ENCODE peak calls at places on chromosomes 3 and 15, in ten cellular contexts. N is bronchial epithelial cell, I is endothelial cell of umbilical vein, X is upper lobe of right lung, R is lower leg skin, J is endodermal cell, S is cardiac muscle cell, G is A673, L is A549, V is fibroblast of lung. E is an unnamed sample.

GRCh38 chr15:76756371-76756770 is 148.8 kb downstream of the SCAPER start:
- DNase-seq in V (peak), L (no peak), N (no peak), R (no peak), G (no peak), J (no peak), I (no peak), X (no peak), S (no peak), E (no peak)

GRCh38 chr3:63349583-63350177 is 71.6 kb downstream of the SYNPR start:
- DNase-seq in J (peak), L (peak), X (no peak), I (peak), S (peak), R (peak), N (peak), G (peak), V (peak), E (no peak)

GRCh38 chr15:28096720-28097431 is 2.2 kb downstream of the OCA2 start:
- DNase-seq in I (no peak), R (no peak), S (peak), G (peak), J (peak), L (no peak), V (peak), X (no peak), N (no peak), E (no peak)

GRCh38 chr3:61452536-61452991 is 108.8 kb upstream of the PTPRG start:
- DNase-seq in V (peak), G (no peak), R (no peak), X (no peak), I (no peak), N (peak), L (no peak), S (no peak), J (no peak), E (no peak)

GRCh38 chr15:48090666-48091065 is 30.1 kb upstream of the SLC24A5 start:
- DNase-seq in J (no peak), V (no peak), X (no peak), L (no peak), I (no peak), N (no peak), S (no peak), G (no peak), R (no peak), E (no peak)

GRCh38 chr3:48765376-48765775 is 48.4 kb upstream of the IP6K2 start:
- DNase-seq in L (peak), S (no peak), J (no peak), I (no peak), X (no peak), N (peak), R (no peak), G (no peak), V (peak), E (no peak)

GRCh38 chr3:135982404-135982761 is 16.9 kb downstream of the PPP2R3A start:
- DNase-seq in V (peak), I (no peak), S (no peak), N (peak), X (no peak), L (no peak), G (no peak), J (no peak), R (no peak), E (no peak)

GRCh38 chr3:5192568-5193319 is 5.2 kb downstream of the EDEM1 start:
- DNase-seq in S (no peak), L (no peak), N (peak), I (no peak), G (no peak), R (no peak), J (no peak), V (no peak), X (no peak), E (no peak)

GRCh38 chr3:172100482-172100881 is 61.1 kb downstream of the FNDC3B start:
- DNase-seq in R (no peak), N (no peak), L (no peak), V (no peak), I (no peak), G (no peak), J (no peak), S (no peak), X (no peak), E (no peak)

GRCh38 chr15:90970274-90970673 is 15.6 kb downstream of the RCCD1 start:
- DNase-seq in R (no peak), X (no peak), L (no peak), J (no peak), S (no peak), I (no peak), N (no peak), V (no peak), G (no peak), E (no peak)

GRCh38 chr3:50708620-50709019 is 33.9 kb downstream of the DOCK3 start:
- DNase-seq in J (no peak), N (no peak), R (no peak), I (no peak), G (no peak), L (no peak), S (no peak), V (no peak), X (no peak), E (no peak)

GRCh38 chr3:166283856-166284255 is 446.6 kb upstream of the BCHE start:
- DNase-seq in I (peak), R (no peak), J (no peak), X (no peak), G (no peak), S (no peak), N (peak), L (no peak), V (peak), E (no peak)

GRCh38 chr3:124860599-124860998 is 26.6 kb downstream of the ITGB5 start:
- DNase-seq in N (peak), R (peak), I (peak), V (peak), X (no peak), L (peak), G (no peak), S (no peak), J (no peak), E (peak)

GRCh38 chr15:40928351-40928974 is 677 bp upstream of the DLL4 start:
- DNase-seq in X (no peak), J (peak), L (no peak), V (no peak), I (no peak), S (no peak), G (no peak), N (no peak), R (no peak), E (no peak)

GRCh38 chr3:139173372-139174108 is 128.8 kb upstream of the PRR23C start:
- DNase-seq in L (no peak), R (no peak), V (peak), G (no peak), N (peak), X (no peak), I (peak), J (no peak), S (no peak), E (peak)

GRCh38 chr15:38454687-38455071 is 752 bp downstream of the FAM98B start:
- DNase-seq in I (no peak), N (no peak), S (peak), V (peak), J (no peak), X (no peak), R (no peak), G (no peak), L (no peak), E (no peak)

DNA sequence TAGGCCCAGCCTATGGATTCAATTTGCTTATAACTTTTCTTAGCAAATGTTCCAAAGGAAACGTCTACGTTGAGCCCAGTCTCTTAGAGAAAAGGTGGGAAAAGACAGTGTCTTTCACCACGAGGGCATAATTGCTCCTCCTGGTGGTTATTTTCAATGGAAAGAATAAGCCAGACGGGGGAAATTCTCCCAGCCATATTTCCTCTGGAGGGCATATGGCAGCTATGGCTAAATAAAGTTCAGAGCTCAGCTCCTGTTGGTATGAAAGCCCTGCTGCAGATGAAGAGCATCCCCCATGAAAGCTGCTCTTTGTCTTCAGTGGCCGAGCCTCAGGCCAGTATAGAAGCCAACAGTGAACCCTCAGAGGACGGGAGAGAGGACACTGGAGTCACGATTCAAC is 297.9 kb downstream of the RYR3 start:
- DNase-seq in J (no peak), S (peak), L (no peak), R (no peak), I (no peak), X (no peak), N (no peak), G (peak), V (no peak), E (no peak)
- TF ChIP-seq CTCF in J (peak), S (no peak), L (peak), R (no peak), I (no peak), X (no peak), N (peak), G (peak), V (peak), E (no peak)

GRCh38 chr3:16004812-16005211 is 169.7 kb upstream of the GALNT15 start:
- DNase-seq in G (no peak), V (no peak), S (no peak), I (no peak), X (no peak), J (no peak), N (no peak), R (no peak), L (no peak), E (no peak)
- H3K4me3 ChIP-seq in G (no peak), V (no peak), S (no peak), I (no peak), X (no peak), J (no peak), N (no peak), R (no peak), L (no peak), E (no peak)

GRCh38 chr3:156674911-156675743 is 737 bp downstream of the TIPARP start:
- DNase-seq in I (peak), R (peak), V (no peak), L (peak), J (peak), G (peak), X (peak), N (no peak), S (peak), E (peak)
- TF ChIP-seq CTCF in I (peak), R (no peak), V (peak), L (peak), J (peak), G (peak), X (peak), N (peak), S (peak), E (no peak)

GRCh38 chr3:20574746-20575145 is 388.7 kb upstream of the SGO1 start:
- DNase-seq in R (no peak), N (peak), G (no peak), V (peak), L (no peak), J (no peak), I (peak), X (no peak), S (no peak), E (no peak)
- H3K4me3 ChIP-seq in R (no peak), N (no peak), G (no peak), V (no peak), L (no peak), J (no peak), I (no peak), X (no peak), S (no peak), E (no peak)

GRCh38 chr3:10195692-10196091 is 31.0 kb downstream of the IRAK2 start:
- DNase-seq in R (no peak), G (no peak), S (no peak), J (no peak), N (no peak), X (no peak), I (no peak), L (no peak), V (no peak), E (no peak)

GRCh38 chr3:10189557-10190374 is 25.0 kb downstream of the IRAK2 start:
- DNase-seq in V (peak), J (no peak), I (peak), X (peak), S (no peak), G (peak), R (peak), N (peak), L (peak), E (peak)

GRCh38 chr3:10193692-10194327 is 29.1 kb downstream of the IRAK2 start:
- DNase-seq in G (no peak), X (no peak), I (no peak), R (no peak), J (no peak), V (no peak), L (no peak), S (peak), N (peak), E (no peak)

GRCh38 chr3:10194328-10195071 is 29.8 kb downstream of the IRAK2 start:
- DNase-seq in J (no peak), N (peak), R (no peak), G (no peak), L (no peak), X (no peak), I (no peak), V (no peak), S (peak), E (no peak)

GRCh38 chr3:10192953-10193691 is 28.4 kb downstream of the IRAK2 start:
- DNase-seq in S (no peak), X (no peak), J (peak), V (peak), L (peak), R (no peak), I (peak), N (peak), G (peak), E (no peak)
- TF ChIP-seq CTCF in S (peak), X (peak), J (peak), V (peak), L (peak), R (no peak), I (peak), N (peak), G (peak), E (no peak)

E was measured in ovary.